ENCODE peak calls at places on chromosomes 13 and 19, in six cellular contexts. One of them, this sample, is unnamed.
A peak's percentile ranks its signal among the peaks of the same experiment; 100 is the strongest.

GRCh38 chr13:21576424-21576823 is 27.5 kb downstream of the MICU2 start:
- DNase-seq in G401: no peak
- DNase-seq in stimulated activated naive CD4-positive, alpha-beta T cell: no peak
- DNase-seq in iPS-NIHi11: no peak
- DNase-seq in AG08395: peak; percentile 2
- DNase-seq in GM12865: no peak
- DNase-seq in this sample: no peak

GRCh38 chr19:3623716-3624115 is 2.9 kb downstream of the CACTIN start:
- DNase-seq in G401: no peak
- DNase-seq in GM12865: no peak
- DNase-seq in iPS-NIHi11: no peak
- DNase-seq in stimulated activated naive CD4-positive, alpha-beta T cell: no peak
- DNase-seq in AG08395: no peak
- DNase-seq in this sample: no peak

GRCh38 chr13:44874176-44874575 is 115.1 kb downstream of the NUFIP1 start:
- DNase-seq in GM12865: no peak
- DNase-seq in AG08395: no peak
- DNase-seq in iPS-NIHi11: no peak
- DNase-seq in stimulated activated naive CD4-positive, alpha-beta T cell: no peak
- DNase-seq in G401: no peak
- DNase-seq in this sample: no peak

GRCh38 chr19:49556412-49557398 is 23.7 kb downstream of the NOSIP start:
- DNase-seq in iPS-NIHi11: peak; percentile 62
- DNase-seq in stimulated activated naive CD4-positive, alpha-beta T cell: peak; percentile 57
- DNase-seq in AG08395: no peak
- DNase-seq in G401: no peak
- DNase-seq in GM12865: no peak
- DNase-seq in this sample: no peak

GRCh38 chr13:114099918-114100445 is 32.4 kb downstream of the RASA3 start:
- DNase-seq in stimulated activated naive CD4-positive, alpha-beta T cell: no peak
- DNase-seq in iPS-NIHi11: no peak
- DNase-seq in GM12865: no peak
- DNase-seq in AG08395: no peak
- DNase-seq in G401: peak; percentile 37
- DNase-seq in this sample: no peak

GRCh38 chr13:107969551-107969950 is 245.8 kb downstream of the LIG4 start:
- DNase-seq in AG08395: no peak
- DNase-seq in iPS-NIHi11: no peak
- DNase-seq in stimulated activated naive CD4-positive, alpha-beta T cell: no peak
- DNase-seq in G401: peak; percentile 81
- DNase-seq in GM12865: no peak
- DNase-seq in this sample: no peak

GRCh38 chr19:34145741-34146202 is 26.5 kb upstream of the LSM14A start:
- DNase-seq in AG08395: peak; percentile 69
- DNase-seq in GM12865: peak; percentile 68
- DNase-seq in G401: peak; percentile 78
- DNase-seq in iPS-NIHi11: peak; percentile 74
- DNase-seq in stimulated activated naive CD4-positive, alpha-beta T cell: peak; percentile 31
- DNase-seq in this sample: no peak

GRCh38 chr19:23075031-23075733 is 41.6 kb upstream of the ZNF730 start:
- DNase-seq in stimulated activated naive CD4-positive, alpha-beta T cell: no peak
- DNase-seq in iPS-NIHi11: peak; percentile 85
- DNase-seq in G401: peak; percentile 47
- DNase-seq in AG08395: peak; percentile 24
- DNase-seq in GM12865: peak; percentile 56
- DNase-seq in this sample: no peak

GRCh38 chr19:43700368-43701015 is 15.4 kb upstream of the IRGC start:
- DNase-seq in G401: no peak
- DNase-seq in GM12865: no peak
- DNase-seq in AG08395: peak; percentile 62
- DNase-seq in stimulated activated naive CD4-positive, alpha-beta T cell: no peak
- DNase-seq in iPS-NIHi11: no peak
- DNase-seq in this sample: peak; percentile 21

GRCh38 chr19:36686365-36687213 is 823 bp upstream of the ZNF567 start:
- DNase-seq in AG08395: no peak
- DNase-seq in G401: peak; percentile 52
- DNase-seq in GM12865: no peak
- DNase-seq in iPS-NIHi11: no peak
- DNase-seq in stimulated activated naive CD4-positive, alpha-beta T cell: no peak
- DNase-seq in this sample: no peak

This sample was measured in activated B cell treated with CpG ODN at 0.5 μM for 24 hours.